ENCODE peak calls at places on chromosomes 16 and 17, in seven cellular contexts. Z is vagina; K is heart right ventricle; B is epithelial cell of proximal tubule; F is stimulated activated CD8-positive, alpha-beta memory T cell treated with anti-CD3 and anti-CD28 coated beads, Interleukin-4, amount 100 ng/mL, for 4 hours; G is KG1; Y is HFF-Myc. A is an unnamed sample.

GRCh38 chr17:19706791-19707727 is 9.3 kb downstream of the SLC47A2 start:
- DNase-seq in Z (no peak), K (no peak), B (no peak), F (no peak), G (no peak), Y (no peak), A (peak; percentile 84)

GRCh38 chr17:36459601-36460000 is 26.9 kb upstream of the ZNHIT3 start:
- DNase-seq in Z (no peak), K (no peak), B (no peak), F (no peak), G (no peak), Y (no peak), A (no peak)

GRCh38 chr16:3589441-3589921 is 12.3 kb upstream of the NLRC3 start:
- DNase-seq in Z (no peak), K (no peak), B (no peak), F (no peak), G (no peak), Y (no peak), A (no peak)

GRCh38 chr17:21297026-21297520 is 12.6 kb downstream of the MAP2K3 start:
- DNase-seq in Z (no peak), K (no peak), B (no peak), F (no peak), G (no peak), Y (no peak), A (no peak)

GRCh38 chr17:46977348-46977747 is 1.7 kb downstream of the RPRML start:
- DNase-seq in Z (no peak), K (no peak), B (no peak), F (no peak), G (no peak), Y (peak; percentile 38), A (no peak)

GRCh38 chr17:27760069-27760885 is 40.1 kb downstream of the NOS2 start:
- DNase-seq in Z (no peak), K (peak; percentile 75), B (no peak), F (peak; percentile 18), G (peak; percentile 15), Y (no peak), A (peak; percentile 47)

GRCh38 chr17:77208217-77208808 is 67.5 kb downstream of the SEC14L1 start:
- DNase-seq in Z (no peak), K (no peak), B (no peak), F (no peak), G (no peak), Y (peak; percentile 30), A (no peak)

GRCh38 chr16:73558219-73558618 is 510.3 kb upstream of the ZFHX3 start:
- DNase-seq in Z (no peak), K (no peak), B (no peak), F (no peak), G (no peak), Y (no peak), A (no peak)

GRCh38 chr17:76841776-76842405 is 26.3 kb upstream of the MGAT5B start:
- DNase-seq in Z (no peak), K (no peak), B (no peak), F (no peak), G (no peak), Y (no peak), A (no peak)

GRCh38 chr17:6559753-6560215 is 3.4 kb upstream of the PITPNM3 start:
- DNase-seq in Z (no peak), K (no peak), B (no peak), F (no peak), G (no peak), Y (no peak), A (no peak)

GRCh38 chr17:7046127-7046724 is 2.3 kb upstream of the SLC16A11 start:
- DNase-seq in Z (no peak), K (no peak), B (no peak), F (no peak), G (no peak), Y (no peak), A (peak; percentile 86)

GRCh38 chr17:78774956-78775571 is 7.0 kb downstream of the CYTH1 start:
- DNase-seq in Z (no peak), K (no peak), B (no peak), F (no peak), G (peak; percentile 41), Y (no peak), A (no peak)

GRCh38 chr17:69326302-69327059 is 452 bp downstream of the ABCA5 start:
- DNase-seq in Z (no peak), K (no peak), B (peak; percentile 19), F (no peak), G (no peak), Y (no peak), A (no peak)

GRCh38 chr17:46167267-46167666 is 26.0 kb downstream of the KANSL1 start:
- DNase-seq in Z (no peak), K (no peak), B (no peak), F (no peak), G (no peak), Y (no peak), A (no peak)

GRCh38 chr16:50099957-50100648 is 34.3 kb downstream of the HEATR3 start:
- DNase-seq in Z (no peak), K (no peak), B (no peak), F (no peak), G (no peak), Y (no peak), A (no peak)

GRCh38 chr16:73215482-73216377 is 167.8 kb upstream of the ZFHX3 start:
- DNase-seq in Z (no peak), K (no peak), B (no peak), F (no peak), G (no peak), Y (no peak), A (no peak)

GRCh38 chr17:82384051-82384729 is 12.6 kb downstream of the UTS2R start:
- DNase-seq in Z (no peak), K (no peak), B (no peak), F (no peak), G (no peak), Y (no peak), A (no peak)